ENCODE peak calls at places on chromosomes 6 and 20, in four cellular contexts. One of them, this sample, is unnamed.

GRCh38 chr6:125157725-125158124 is 4.2 kb downstream of the TPD52L1 start:
- DNase-seq in WTC11: no peak
- DNase-seq in K562: peak
- DNase-seq in GM12878: no peak
- DNase-seq in this sample: no peak

GRCh38 chr20:11849976-11850670 is 67.6 kb upstream of the BTBD3 start:
- DNase-seq in WTC11: no peak
- DNase-seq in K562: no peak
- DNase-seq in GM12878: no peak
- DNase-seq in this sample: no peak

GRCh38 chr6:113178349-113178748 is 678.8 kb upstream of the MARCKS start:
- DNase-seq in WTC11: no peak
- DNase-seq in K562: no peak
- DNase-seq in GM12878: no peak
- DNase-seq in this sample: no peak

GRCh38 chr6:140160494-140160893 is 786.0 kb upstream of the CITED2 start:
- DNase-seq in WTC11: no peak
- DNase-seq in K562: no peak
- DNase-seq in GM12878: no peak
- DNase-seq in this sample: no peak

GRCh38 chr20:33415948-33416347 is 14.6 kb upstream of the CDK5RAP1 start:
- DNase-seq in WTC11: peak
- DNase-seq in K562: peak
- DNase-seq in GM12878: no peak
- DNase-seq in this sample: peak

GRCh38 chr20:48983423-48984400 is 62.2 kb downstream of the ARFGEF2 start:
- DNase-seq in WTC11: no peak
- DNase-seq in K562: peak
- DNase-seq in GM12878: no peak
- DNase-seq in this sample: peak

GRCh38 chr6:132132911-132133639 is 181.9 kb upstream of the CCN2 start:
- DNase-seq in WTC11: no peak
- DNase-seq in K562: no peak
- DNase-seq in GM12878: no peak
- DNase-seq in this sample: no peak

GRCh38 chr6:87473419-87473903 is 687 bp downstream of the SLC35A1 start:
- DNase-seq in WTC11: no peak
- DNase-seq in K562: no peak
- DNase-seq in GM12878: peak
- DNase-seq in this sample: no peak

GRCh38 chr20:38864662-38865061 is 59.2 kb downstream of the PPP1R16B start:
- DNase-seq in WTC11: no peak
- DNase-seq in K562: no peak
- DNase-seq in GM12878: no peak
- DNase-seq in this sample: peak

GRCh38 chr6:169046483-169047192 is 207.0 kb downstream of the THBS2 start:
- DNase-seq in WTC11: no peak
- DNase-seq in K562: no peak
- DNase-seq in GM12878: no peak
- DNase-seq in this sample: no peak

GRCh38 chr6:137834508-137834907 is 32.6 kb upstream of the TNFAIP3 start:
- DNase-seq in WTC11: no peak
- DNase-seq in K562: no peak
- DNase-seq in GM12878: no peak
- DNase-seq in this sample: no peak

GRCh38 chr6:47179286-47179685 is 130.4 kb downstream of the TNFRSF21 start:
- DNase-seq in WTC11: no peak
- DNase-seq in K562: no peak
- DNase-seq in GM12878: no peak
- DNase-seq in this sample: no peak
- TF ChIP-seq USF1 in WTC11: no peak
- TF ChIP-seq USF1 in K562: no peak
- TF ChIP-seq USF1 in GM12878: no peak
- TF ChIP-seq USF1 in this sample: no peak

GRCh38 chr20:58584881-58585752 is 66.0 kb upstream of the STX16 start:
- DNase-seq in WTC11: no peak
- DNase-seq in K562: no peak
- DNase-seq in GM12878: no peak
- DNase-seq in this sample: no peak
- TF ChIP-seq USF1 in WTC11: no peak
- TF ChIP-seq USF1 in K562: no peak
- TF ChIP-seq USF1 in GM12878: no peak
- TF ChIP-seq USF1 in this sample: no peak

GRCh38 chr20:17624551-17625245 is 54.8 kb downstream of the DSTN start:
- DNase-seq in WTC11: peak
- DNase-seq in K562: no peak
- DNase-seq in GM12878: no peak
- DNase-seq in this sample: peak
- TF ChIP-seq USF1 in WTC11: no peak
- TF ChIP-seq USF1 in K562: no peak
- TF ChIP-seq USF1 in GM12878: no peak
- TF ChIP-seq USF1 in this sample: no peak

GRCh38 chr20:16434087-16434664 is 139.1 kb downstream of the KIF16B start:
- DNase-seq in WTC11: peak
- DNase-seq in K562: peak
- DNase-seq in GM12878: peak
- DNase-seq in this sample: peak
- TF ChIP-seq USF1 in WTC11: no peak
- TF ChIP-seq USF1 in K562: no peak
- TF ChIP-seq USF1 in GM12878: no peak
- TF ChIP-seq USF1 in this sample: no peak

GRCh38 chr6:167558213-167558869 is 233.5 kb downstream of the TTLL2 start:
- DNase-seq in WTC11: no peak
- DNase-seq in K562: no peak
- DNase-seq in GM12878: no peak
- DNase-seq in this sample: no peak
- TF ChIP-seq USF1 in WTC11: no peak
- TF ChIP-seq USF1 in K562: no peak
- TF ChIP-seq USF1 in GM12878: no peak
- TF ChIP-seq USF1 in this sample: no peak

GRCh38 chr6:130603391-130603790 is 223.8 kb upstream of the SMLR1 start:
- DNase-seq in WTC11: no peak
- DNase-seq in K562: no peak
- DNase-seq in GM12878: no peak
- DNase-seq in this sample: no peak

GRCh38 chr6:130598021-130598989 is 228.9 kb upstream of the SMLR1 start:
- DNase-seq in WTC11: no peak
- DNase-seq in K562: no peak
- DNase-seq in GM12878: no peak
- DNase-seq in this sample: no peak

GRCh38 chr6:130602151-130602770 is 224.9 kb upstream of the SMLR1 start:
- DNase-seq in WTC11: no peak
- DNase-seq in K562: no peak
- DNase-seq in GM12878: no peak
- DNase-seq in this sample: no peak

GRCh38 chr6:130604869-130605401 is 222.3 kb upstream of the SMLR1 start:
- DNase-seq in WTC11: no peak
- DNase-seq in K562: no peak
- DNase-seq in GM12878: no peak
- DNase-seq in this sample: no peak

GRCh38 chr6:130600880-130601341 is 226.3 kb upstream of the SMLR1 start:
- DNase-seq in WTC11: no peak
- DNase-seq in K562: no peak
- DNase-seq in GM12878: no peak
- DNase-seq in this sample: no peak
- TF ChIP-seq USF1 in WTC11: no peak
- TF ChIP-seq USF1 in K562: no peak
- TF ChIP-seq USF1 in GM12878: no peak
- TF ChIP-seq USF1 in this sample: no peak

GRCh38 chr6:35711731-35712130 is 23.0 kb upstream of the FKBP5 start:
- DNase-seq in WTC11: no peak
- DNase-seq in K562: no peak
- DNase-seq in GM12878: no peak
- DNase-seq in this sample: no peak
- TF ChIP-seq USF1 in WTC11: no peak
- TF ChIP-seq USF1 in K562: no peak
- TF ChIP-seq USF1 in GM12878: no peak
- TF ChIP-seq USF1 in this sample: no peak

GRCh38 chr6:105077592-105078463 is 102.0 kb downstream of the POPDC3 start:
- DNase-seq in WTC11: no peak
- DNase-seq in K562: peak
- DNase-seq in GM12878: no peak
- DNase-seq in this sample: peak
- TF ChIP-seq USF1 in WTC11: no peak
- TF ChIP-seq USF1 in K562: no peak
- TF ChIP-seq USF1 in GM12878: no peak
- TF ChIP-seq USF1 in this sample: no peak

GRCh38 chr6:163489584-163489983 is 75.1 kb downstream of the QKI start:
- DNase-seq in WTC11: no peak
- DNase-seq in K562: no peak
- DNase-seq in GM12878: no peak
- DNase-seq in this sample: no peak
- TF ChIP-seq USF1 in WTC11: no peak
- TF ChIP-seq USF1 in K562: no peak
- TF ChIP-seq USF1 in GM12878: no peak
- TF ChIP-seq USF1 in this sample: no peak